ENCODE peak calls at places on chromosomes 13 and 19, in five cellular contexts. E, U, Y, O and Q are unnamed samples.

GRCh38 chr13:93857126-93857525 is 622.4 kb downstream of the DCT start:
- DNase-seq in E (no peak), O (no peak), U (no peak), Y (no peak), Q (no peak)

GRCh38 chr19:34988119-34988518 is 12.0 kb upstream of the GRAMD1A start:
- DNase-seq in O (no peak), Y (no peak), U (no peak), E (no peak), Q (peak; percentile 6)

GRCh38 chr13:30276178-30276577 is 31.2 kb downstream of the KATNAL1 start:
- DNase-seq in O (no peak), U (no peak), Y (no peak), E (no peak), Q (no peak)

GRCh38 chr13:27354379-27354778 is 70.0 kb upstream of the GTF3A start:
- DNase-seq in O (no peak), Y (no peak), E (no peak), U (no peak), Q (no peak)

GRCh38 chr13:25971499-25972145 is 80.2 kb downstream of the SHISA2 start:
- DNase-seq in U (no peak), E (peak; percentile 50), O (no peak), Y (peak; percentile 21), Q (no peak)

GRCh38 chr19:2039082-2039958 is 11.7 kb downstream of the MKNK2 start:
- DNase-seq in O (no peak), Y (no peak), U (peak; percentile 31), E (no peak), Q (no peak)

GRCh38 chr19:355134-355533 is 10.5 kb upstream of the MIER2 start:
- DNase-seq in Y (no peak), O (no peak), E (no peak), U (no peak), Q (no peak)

GRCh38 chr13:73672492-73672891 is 461.7 kb downstream of the KLF12 start:
- DNase-seq in O (no peak), Y (no peak), E (no peak), U (no peak), Q (no peak)

DNA sequence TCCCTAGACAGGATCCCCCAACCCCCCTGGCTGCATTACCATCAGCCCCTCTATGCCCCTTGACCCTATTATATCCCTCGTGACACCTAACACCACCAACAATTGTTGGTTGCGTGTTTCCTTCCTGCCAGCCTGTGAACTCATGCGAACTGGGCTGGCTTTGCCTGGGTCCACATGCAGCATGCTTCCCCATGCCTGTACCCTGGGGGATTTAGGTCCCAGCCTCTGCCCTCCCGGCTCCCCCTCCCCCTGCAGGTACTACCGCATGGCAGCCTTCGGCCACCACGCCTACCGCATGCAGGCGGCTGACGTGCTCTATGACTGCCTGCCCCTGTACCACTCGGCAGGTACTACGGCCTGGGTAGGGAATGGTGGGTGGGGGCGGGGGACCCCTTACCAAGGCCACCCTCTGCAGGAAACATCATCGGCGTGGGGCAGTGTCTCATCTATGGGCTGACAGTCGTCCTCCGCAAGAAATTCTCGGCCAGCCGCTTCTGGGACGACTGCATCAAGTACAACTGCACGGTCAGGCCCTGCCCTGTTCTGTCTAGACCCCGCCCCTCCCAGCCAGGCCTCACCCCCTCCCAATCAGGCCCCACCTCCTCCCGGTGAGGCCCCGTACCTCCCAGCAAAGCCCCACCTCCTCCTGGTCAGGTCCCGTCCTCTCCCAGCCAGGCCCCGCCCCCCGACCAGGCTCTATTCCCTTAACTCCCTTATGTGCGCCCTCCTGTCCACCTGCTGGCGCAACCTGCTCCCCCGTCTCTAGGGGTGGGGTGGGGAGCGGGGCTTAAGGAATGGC is 18.5 kb downstream of the SLC27A1 start:
- DNase-seq in U (peak; percentile 95), E (peak; percentile 61), Y (peak; percentile 54), O (peak; percentile 92), Q (peak; percentile 94)
- H3K27ac ChIP-seq in U (no peak overlapping the region), E (peak overlapping the region; percentile 33), Y (peak overlapping the region; percentile 65), O (no peak overlapping the region), Q (peak overlapping the region; percentile 59)

DNA sequence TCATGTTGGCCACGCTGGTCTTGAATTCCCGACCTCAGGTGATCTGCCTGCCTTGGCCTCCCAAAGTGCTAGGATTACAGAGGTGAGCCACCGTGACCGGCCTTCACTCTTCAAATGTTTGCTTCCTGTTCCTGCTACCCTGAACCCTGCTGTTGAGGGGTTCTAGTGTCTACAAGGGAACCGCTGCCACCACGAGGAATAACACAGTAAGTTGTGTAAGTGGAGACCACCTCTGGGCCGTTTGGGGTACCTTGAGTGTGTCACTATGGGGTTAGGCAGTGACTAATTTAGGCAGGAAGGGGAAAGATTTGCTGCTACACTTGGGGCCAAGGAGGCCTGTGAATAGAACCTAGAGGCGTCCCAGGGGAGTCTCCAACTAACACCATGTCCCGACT is 2.2 kb upstream of the MYADM start:
- DNase-seq in O (no peak), Y (no peak), U (no peak), E (no peak), Q (no peak)
- H3K27ac ChIP-seq in O (no peak overlapping the region), Y (peak overlapping the region; percentile 98), U (no peak overlapping the region), E (peak overlapping the region; percentile 100), Q (peak overlapping the region; percentile 98)

DNA sequence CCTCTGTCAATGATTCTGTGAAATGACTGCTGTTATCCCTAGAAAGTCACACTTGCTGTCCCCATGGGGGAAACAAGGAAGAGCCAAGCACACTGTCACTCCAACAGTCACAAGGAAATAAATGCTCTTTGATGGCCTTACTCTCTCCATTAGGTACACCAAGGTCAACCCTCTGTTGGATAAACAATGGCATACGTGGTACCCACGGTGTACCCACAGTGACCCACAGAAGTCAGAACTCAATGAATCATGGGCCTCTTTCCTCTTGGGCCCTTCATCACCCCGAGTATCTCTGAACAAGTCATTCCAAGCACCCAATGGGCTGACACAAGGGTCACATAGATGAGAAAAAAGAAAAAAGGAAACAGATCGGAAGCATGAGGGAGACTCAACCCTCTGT is 15.4 kb downstream of the DZIP1 start:
- DNase-seq in Y (no peak), O (no peak), U (no peak), E (no peak), Q (no peak)
- H3K27ac ChIP-seq in Y (no peak overlapping the region), O (no peak overlapping the region), U (no peak overlapping the region), E (no peak overlapping the region), Q (no peak overlapping the region)

GRCh38 chr19:23522431-23522830 is 127.2 kb upstream of the ZNF91 start:
- DNase-seq in E (no peak), Y (no peak), O (no peak), U (no peak), Q (no peak)

GRCh38 chr19:23523863-23524262 is 128.6 kb upstream of the ZNF91 start:
- DNase-seq in E (no peak), U (no peak), O (no peak), Y (no peak), Q (no peak)

GRCh38 chr19:23526302-23526701 is 131.0 kb upstream of the ZNF91 start:
- DNase-seq in Y (no peak), U (no peak), E (no peak), O (no peak), Q (no peak)

GRCh38 chr19:23527797-23528196 is 132.5 kb upstream of the ZNF91 start:
- DNase-seq in O (no peak), U (no peak), E (no peak), Y (no peak), Q (no peak)

GRCh38 chr19:23525265-23525862 is 130.1 kb upstream of the ZNF91 start:
- DNase-seq in E (no peak), O (no peak), Y (no peak), U (no peak), Q (no peak)
- H3K27ac ChIP-seq in E (no peak overlapping the region), O (no peak overlapping the region), Y (no peak overlapping the region), U (no peak overlapping the region), Q (no peak overlapping the region)

DNA sequence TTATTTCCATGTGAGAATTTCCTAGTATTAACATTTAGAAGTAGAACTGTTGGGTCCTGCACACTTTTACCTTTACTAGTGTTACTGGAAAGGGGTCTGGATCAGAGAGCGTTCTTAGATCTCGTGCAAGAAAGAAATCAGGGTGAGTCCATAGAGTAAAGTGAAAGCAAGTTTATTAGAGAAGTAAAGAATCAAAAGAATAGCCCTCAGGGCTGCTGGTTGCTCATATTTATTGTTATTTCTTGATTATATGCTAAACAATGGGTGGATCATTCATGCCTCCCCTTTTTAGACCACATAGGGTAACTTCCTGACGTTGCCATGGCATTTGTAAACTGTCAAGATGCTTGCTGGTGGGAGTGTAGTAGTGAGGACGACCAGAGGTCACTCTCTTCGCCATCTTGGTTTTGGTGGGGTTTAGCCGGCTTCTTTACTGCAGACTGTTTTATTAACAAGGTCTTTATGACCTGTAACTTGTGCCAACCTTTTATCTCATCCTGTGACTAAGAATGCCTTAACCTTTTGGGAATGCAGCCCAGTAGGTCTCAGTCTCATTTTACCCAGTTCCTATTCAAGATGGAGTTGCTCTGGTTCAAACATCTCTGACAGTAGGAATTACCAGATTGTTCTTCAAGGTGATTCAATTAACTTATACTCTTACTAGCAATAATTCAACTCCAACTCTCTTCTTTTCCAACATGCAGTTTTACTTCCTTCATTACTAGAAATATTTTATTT is 27.4 kb downstream of the NDFIP2 start:
- DNase-seq in Y (no peak), E (no peak), O (no peak), U (no peak), Q (no peak)
- H3K27ac ChIP-seq in Y (no peak overlapping the region), E (no peak overlapping the region), O (no peak overlapping the region), U (no peak overlapping the region), Q (no peak overlapping the region)

GRCh38 chr13:112800057-112800456 is 110.2 kb downstream of the ATP11A start:
- DNase-seq in E (no peak), Y (no peak), O (no peak), U (no peak), Q (no peak)

GRCh38 chr13:112802808-112803207 is 113.0 kb downstream of the ATP11A start:
- DNase-seq in E (no peak), U (no peak), O (no peak), Y (no peak), Q (no peak)

GRCh38 chr13:112806761-112807652 is 117.2 kb downstream of the ATP11A start:
- DNase-seq in U (no peak), E (no peak), Y (no peak), O (no peak), Q (no peak)

GRCh38 chr13:112804374-112804773 is 114.5 kb downstream of the ATP11A start:
- DNase-seq in U (no peak), Y (no peak), O (no peak), E (no peak), Q (no peak)

DNA sequence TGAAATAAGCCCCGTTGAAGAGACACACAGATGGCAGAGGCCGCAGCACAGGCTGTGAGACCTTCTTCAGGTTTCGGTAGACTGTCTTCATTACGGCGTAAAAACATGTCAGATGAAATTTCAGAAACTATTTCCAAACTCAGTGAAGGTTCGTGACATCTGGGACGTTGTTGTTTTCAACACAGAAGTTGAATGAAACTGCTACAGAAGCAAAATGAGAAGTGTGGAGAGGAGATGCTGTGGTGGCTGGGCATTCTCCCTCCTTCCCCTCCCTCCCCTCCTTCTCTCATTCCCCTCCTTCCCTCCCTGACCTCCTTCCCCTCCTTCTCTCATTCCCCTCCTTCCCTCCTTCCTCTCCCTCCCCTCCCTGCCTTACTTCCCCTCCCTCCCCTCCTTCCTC is 113.6 kb downstream of the ATP11A start:
- DNase-seq in Y (no peak), O (no peak), U (no peak), E (no peak), Q (no peak)
- H3K27ac ChIP-seq in Y (no peak overlapping the region), O (no peak overlapping the region), U (no peak overlapping the region), E (no peak overlapping the region), Q (no peak overlapping the region)

GRCh38 chr13:98488736-98489135 is 88.2 kb downstream of the STK24 start:
- DNase-seq in U (no peak), O (no peak), E (no peak), Y (no peak), Q (no peak)

GRCh38 chr13:98487522-98487921 is 89.4 kb downstream of the STK24 start:
- DNase-seq in Y (no peak), E (no peak), O (no peak), U (no peak), Q (no peak)

GRCh38 chr13:98490866-98491265 is 86.0 kb downstream of the STK24 start:
- DNase-seq in O (no peak), Y (no peak), U (no peak), E (no peak), Q (no peak)

GRCh38 chr13:98490195-98490771 is 86.6 kb downstream of the STK24 start:
- DNase-seq in U (no peak), E (no peak), Y (no peak), O (no peak), Q (no peak)

GRCh38 chr13:98489446-98490194 is 87.3 kb downstream of the STK24 start:
- DNase-seq in E (no peak), O (no peak), U (no peak), Y (no peak), Q (no peak)
- H3K27ac ChIP-seq in E (no peak overlapping the region), O (no peak overlapping the region), U (no peak overlapping the region), Y (no peak overlapping the region), Q (no peak overlapping the region)